ENCODE peak calls at places on chromosomes 7 and 10, in seven cellular contexts. One of them, this sample, is unnamed.

GRCh38 chr7:51141451-51141971 is 175.1 kb downstream of the COBL start:
- DNase-seq in H1: no peak
- DNase-seq in H9: no peak
- DNase-seq in mesendoderm: peak; percentile 76
- DNase-seq in trophoblast cell: peak; percentile 53
- DNase-seq in IMR-90: peak; percentile 35
- DNase-seq in neuronal stem cell: peak; percentile 26
- DNase-seq in this sample: peak; percentile 43

GRCh38 chr7:106471686-106472440 is 187.1 kb upstream of the NAMPT start:
- DNase-seq in IMR-90: no peak
- DNase-seq in H9: no peak
- DNase-seq in mesendoderm: no peak
- DNase-seq in trophoblast cell: no peak
- DNase-seq in neuronal stem cell: no peak
- DNase-seq in H1: no peak
- DNase-seq in this sample: no peak

GRCh38 chr7:74061840-74062539 is 21.6 kb upstream of the LIMK1 start:
- DNase-seq in mesendoderm: peak; percentile 76
- DNase-seq in H1: no peak
- DNase-seq in neuronal stem cell: no peak
- DNase-seq in trophoblast cell: peak; percentile 93
- DNase-seq in IMR-90: peak; percentile 91
- DNase-seq in H9: peak; percentile 61
- DNase-seq in this sample: peak; percentile 93

GRCh38 chr10:71046747-71047146 is 158.4 kb upstream of the PCBD1 start:
- DNase-seq in H1: no peak
- DNase-seq in neuronal stem cell: no peak
- DNase-seq in IMR-90: no peak
- DNase-seq in H9: no peak
- DNase-seq in trophoblast cell: no peak
- DNase-seq in mesendoderm: no peak
- DNase-seq in this sample: no peak

GRCh38 chr10:46540412-46541016 is 15.9 kb downstream of the GPRIN2 start:
- DNase-seq in trophoblast cell: no peak
- DNase-seq in IMR-90: no peak
- DNase-seq in H1: no peak
- DNase-seq in neuronal stem cell: no peak
- DNase-seq in H9: no peak
- DNase-seq in mesendoderm: no peak
- DNase-seq in this sample: no peak

GRCh38 chr10:33341638-33342037 is 7.2 kb upstream of the NRP1 start:
- DNase-seq in H9: no peak
- DNase-seq in trophoblast cell: no peak
- DNase-seq in neuronal stem cell: no peak
- DNase-seq in IMR-90: peak; percentile 62
- DNase-seq in mesendoderm: no peak
- DNase-seq in H1: no peak
- DNase-seq in this sample: no peak

GRCh38 chr7:110347091-110347490 is 743.8 kb upstream of the LRRN3 start:
- DNase-seq in H1: no peak
- DNase-seq in mesendoderm: no peak
- DNase-seq in IMR-90: peak; percentile 51
- DNase-seq in trophoblast cell: no peak
- DNase-seq in neuronal stem cell: no peak
- DNase-seq in H9: no peak
- DNase-seq in this sample: peak; percentile 49

GRCh38 chr10:87860156-87860795 is 3.1 kb downstream of the KLLN start:
- DNase-seq in H1: no peak
- DNase-seq in trophoblast cell: peak; percentile 50
- DNase-seq in neuronal stem cell: no peak
- DNase-seq in mesendoderm: peak; percentile 86
- DNase-seq in H9: no peak
- DNase-seq in IMR-90: peak; percentile 69
- DNase-seq in this sample: peak; percentile 81

GRCh38 chr7:44043902-44044301 is 600 bp upstream of the DBNL start:
- DNase-seq in IMR-90: no peak
- DNase-seq in neuronal stem cell: no peak
- DNase-seq in H1: no peak
- DNase-seq in trophoblast cell: no peak
- DNase-seq in mesendoderm: no peak
- DNase-seq in H9: no peak
- DNase-seq in this sample: no peak

GRCh38 chr7:51064688-51065087 is 251.9 kb downstream of the COBL start:
- DNase-seq in trophoblast cell: no peak
- DNase-seq in mesendoderm: no peak
- DNase-seq in neuronal stem cell: no peak
- DNase-seq in H1: no peak
- DNase-seq in H9: no peak
- DNase-seq in IMR-90: no peak
- DNase-seq in this sample: no peak

GRCh38 chr7:71886066-71886465 is 526.1 kb downstream of the CALN1 start:
- DNase-seq in mesendoderm: no peak
- DNase-seq in IMR-90: no peak
- DNase-seq in H9: no peak
- DNase-seq in H1: no peak
- DNase-seq in trophoblast cell: no peak
- DNase-seq in neuronal stem cell: peak; percentile 12
- DNase-seq in this sample: no peak

GRCh38 chr7:55964802-55965470 is 551 bp downstream of the NIPSNAP2 start:
- DNase-seq in trophoblast cell: peak; percentile 89
- DNase-seq in IMR-90: peak; percentile 19
- DNase-seq in H9: peak; percentile 71
- DNase-seq in neuronal stem cell: peak; percentile 42
- DNase-seq in mesendoderm: peak; percentile 77
- DNase-seq in H1: no peak
- DNase-seq in this sample: peak; percentile 64

GRCh38 chr10:74474022-74474713 is 323.1 kb downstream of the ADK start:
- DNase-seq in IMR-90: no peak
- DNase-seq in neuronal stem cell: no peak
- DNase-seq in mesendoderm: no peak
- DNase-seq in trophoblast cell: no peak
- DNase-seq in H9: no peak
- DNase-seq in H1: no peak
- DNase-seq in this sample: no peak

GRCh38 chr10:69879628-69880257 is 78.0 kb downstream of the COL13A1 start:
- DNase-seq in neuronal stem cell: no peak
- DNase-seq in trophoblast cell: no peak
- DNase-seq in IMR-90: no peak
- DNase-seq in H1: no peak
- DNase-seq in H9: no peak
- DNase-seq in mesendoderm: no peak
- DNase-seq in this sample: no peak

GRCh38 chr7:44333971-44334733 is 8.8 kb upstream of the CAMK2B start:
- DNase-seq in neuronal stem cell: no peak
- DNase-seq in IMR-90: no peak
- DNase-seq in H9: no peak
- DNase-seq in mesendoderm: no peak
- DNase-seq in H1: no peak
- DNase-seq in trophoblast cell: peak; percentile 63
- DNase-seq in this sample: no peak

GRCh38 chr10:18527692-18528091 is 123.7 kb downstream of the NSUN6 start:
- DNase-seq in neuronal stem cell: no peak
- DNase-seq in H9: no peak
- DNase-seq in trophoblast cell: no peak
- DNase-seq in IMR-90: peak; percentile 69
- DNase-seq in mesendoderm: no peak
- DNase-seq in H1: no peak
- DNase-seq in this sample: peak; percentile 17

GRCh38 chr10:18533921-18534320 is 117.5 kb downstream of the NSUN6 start:
- DNase-seq in mesendoderm: no peak
- DNase-seq in H1: no peak
- DNase-seq in neuronal stem cell: no peak
- DNase-seq in H9: no peak
- DNase-seq in IMR-90: peak; percentile 35
- DNase-seq in trophoblast cell: no peak
- DNase-seq in this sample: no peak

GRCh38 chr10:18528292-18528691 is 123.1 kb downstream of the NSUN6 start:
- DNase-seq in IMR-90: peak; percentile 54
- DNase-seq in H9: no peak
- DNase-seq in mesendoderm: no peak
- DNase-seq in H1: no peak
- DNase-seq in trophoblast cell: no peak
- DNase-seq in neuronal stem cell: no peak
- DNase-seq in this sample: peak; percentile 5

DNA sequence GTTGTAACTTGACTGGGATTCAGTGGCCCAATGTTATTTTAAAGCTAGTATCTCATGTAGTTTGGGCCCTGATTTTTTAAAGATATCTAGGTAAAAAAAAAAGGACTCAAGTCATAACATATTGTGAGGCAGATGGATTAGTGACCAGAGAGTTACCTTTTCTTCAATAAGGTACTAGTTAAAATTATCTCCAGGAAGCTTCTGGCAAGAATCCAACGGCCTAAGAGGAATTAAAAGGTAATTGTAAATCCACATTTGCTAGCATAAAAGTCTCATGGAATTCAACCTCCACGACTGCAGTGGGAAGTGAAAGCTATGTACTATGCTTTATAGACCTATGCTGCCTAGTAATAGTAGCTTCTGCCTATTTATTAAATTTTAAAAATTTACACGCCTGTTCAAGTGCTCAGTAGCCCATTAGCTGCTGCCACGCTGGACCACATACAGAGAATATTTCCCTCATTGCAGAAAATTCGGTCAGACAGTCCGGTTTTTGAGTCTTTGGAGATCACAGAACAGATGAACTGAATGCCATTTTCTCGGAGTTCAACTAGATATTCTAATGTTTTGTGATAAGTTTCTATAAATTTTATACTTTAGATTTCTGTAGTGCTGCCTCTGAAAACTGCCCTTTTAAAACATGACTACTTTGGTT is 118.4 kb downstream of the NSUN6 start:
- DNase-seq in H1: no peak
- DNase-seq in neuronal stem cell: no peak
- DNase-seq in trophoblast cell: no peak
- DNase-seq in mesendoderm: no peak
- DNase-seq in IMR-90: no peak
- DNase-seq in H9: no peak
- DNase-seq in this sample: no peak
- H3K18ac ChIP-seq in H1: no peak overlapping the region
- H3K18ac ChIP-seq in neuronal stem cell: no peak overlapping the region
- H3K18ac ChIP-seq in trophoblast cell: no peak overlapping the region
- H3K18ac ChIP-seq in mesendoderm: no peak overlapping the region
- H3K18ac ChIP-seq in IMR-90: no peak overlapping the region
- H3K18ac ChIP-seq in H9: no peak overlapping the region
- H3K18ac ChIP-seq in this sample: no peak overlapping the region

GRCh38 chr10:3162533-3162932 is 10.0 kb downstream of the PITRM1 start:
- DNase-seq in neuronal stem cell: no peak
- DNase-seq in H9: peak; percentile 62
- DNase-seq in trophoblast cell: no peak
- DNase-seq in mesendoderm: peak; percentile 40
- DNase-seq in IMR-90: no peak
- DNase-seq in H1: no peak
- DNase-seq in this sample: no peak
- H3K9ac ChIP-seq in neuronal stem cell: no peak overlapping the region
- H3K9ac ChIP-seq in H9: no peak overlapping the region
- H3K9ac ChIP-seq in trophoblast cell: no peak overlapping the region
- H3K9ac ChIP-seq in mesendoderm: no peak overlapping the region
- H3K9ac ChIP-seq in IMR-90: no peak overlapping the region
- H3K9ac ChIP-seq in H1: no peak overlapping the region
- H3K9ac ChIP-seq in this sample: no peak overlapping the region

GRCh38 chr10:31345886-31346285 is 26.9 kb downstream of the ZEB1 start:
- DNase-seq in H1: no peak
- DNase-seq in neuronal stem cell: no peak
- DNase-seq in trophoblast cell: no peak
- DNase-seq in mesendoderm: no peak
- DNase-seq in H9: no peak
- DNase-seq in IMR-90: peak; percentile 17
- DNase-seq in this sample: no peak
- H3K18ac ChIP-seq in H1: no peak overlapping the region
- H3K18ac ChIP-seq in neuronal stem cell: no peak overlapping the region
- H3K18ac ChIP-seq in trophoblast cell: no peak overlapping the region
- H3K18ac ChIP-seq in mesendoderm: no peak overlapping the region
- H3K18ac ChIP-seq in H9: no peak overlapping the region
- H3K18ac ChIP-seq in IMR-90: no peak overlapping the region
- H3K18ac ChIP-seq in this sample: no peak overlapping the region

GRCh38 chr7:102190777-102191176 is 95.9 kb upstream of the SH2B2 start:
- DNase-seq in IMR-90: no peak
- DNase-seq in trophoblast cell: no peak
- DNase-seq in neuronal stem cell: no peak
- DNase-seq in H9: no peak
- DNase-seq in mesendoderm: no peak
- DNase-seq in H1: no peak
- DNase-seq in this sample: no peak
- H3K9ac ChIP-seq in IMR-90: no peak overlapping the region
- H3K9ac ChIP-seq in trophoblast cell: no peak overlapping the region
- H3K9ac ChIP-seq in neuronal stem cell: no peak overlapping the region
- H3K9ac ChIP-seq in H9: no peak overlapping the region
- H3K9ac ChIP-seq in mesendoderm: no peak overlapping the region
- H3K9ac ChIP-seq in H1: no peak overlapping the region
- H3K9ac ChIP-seq in this sample: no peak overlapping the region

This sample was measured in mesenchymal stem cell.